ENCODE peak calls at places on chromosomes 6 and 20, in five cellular contexts. O, L, D, M and Q are unnamed samples.

GRCh38 chr6:1479095-1479494 is 89.7 kb downstream of the FOXF2 start:
- DNase-seq in M (no peak), L (no peak), O (no peak), D (no peak), Q (no peak)

GRCh38 chr6:121297699-121298098 is 36.6 kb downstream of the TBC1D32 start:
- DNase-seq in M (no peak), L (no peak), D (no peak), O (no peak), Q (no peak)

GRCh38 chr6:85166106-85166505 is 283.8 kb upstream of the NT5E start:
- DNase-seq in M (no peak), O (no peak), L (no peak), D (no peak), Q (no peak)

GRCh38 chr20:54475334-54476287 is at the start of gene DOK5:
- DNase-seq in M (no peak), L (no peak), D (no peak), O (no peak), Q (no peak)

GRCh38 chr6:157376241-157376640 is 4.7 kb upstream of the ZDHHC14 start:
- DNase-seq in M (no peak), O (no peak), D (no peak), L (no peak), Q (no peak)

GRCh38 chr6:23735151-23735550 is 390.9 kb upstream of the NRSN1 start:
- DNase-seq in M (no peak), D (no peak), L (no peak), O (no peak), Q (no peak)

GRCh38 chr6:1771324-1771723 is 161.6 kb downstream of the FOXC1 start:
- DNase-seq in O (no peak), L (no peak), D (no peak), M (no peak), Q (no peak)

GRCh38 chr6:16725145-16725864 is 36.0 kb downstream of the ATXN1 start:
- DNase-seq in L (no peak), O (no peak), M (no peak), D (no peak), Q (no peak)

GRCh38 chr20:44401770-44402390 is 46.4 kb downstream of the HNF4A start:
- DNase-seq in O (no peak), L (no peak), D (no peak), M (no peak), Q (no peak)
- TF ChIP-seq SRF in O (no peak), L (no peak), D (peak), M (no peak), Q (no peak)

GRCh38 chr6:32938494-32938893 is 2.3 kb downstream of the HLA-DMB start:
- DNase-seq in O (no peak), D (no peak), M (no peak), L (no peak), Q (no peak)

GRCh38 chr6:32942555-32942954 is 1.7 kb upstream of the HLA-DMB start:
- DNase-seq in O (no peak), M (no peak), L (no peak), D (no peak), Q (no peak)

GRCh38 chr6:32941412-32941784 is 570 bp upstream of the HLA-DMB start:
- DNase-seq in L (no peak), D (no peak), M (no peak), O (no peak), Q (peak)

GRCh38 chr6:32943864-32944263 is 3.0 kb upstream of the HLA-DMB start:
- DNase-seq in D (no peak), O (no peak), L (no peak), M (no peak), Q (no peak)

GRCh38 chr6:32940656-32941411 is at the start of gene HLA-DMB:
- DNase-seq in D (peak), O (peak), L (peak), M (no peak), Q (peak)
- TF ChIP-seq SRF in D (no peak), O (no peak), L (no peak), M (no peak), Q (no peak)

GRCh38 chr6:170444056-170444505 is 109.0 kb downstream of the PSMB1 start:
- DNase-seq in M (no peak), O (no peak), L (no peak), D (no peak), Q (no peak)
- TF ChIP-seq SRF in M (no peak), O (no peak), L (no peak), D (no peak), Q (no peak)

GRCh38 chr6:101397199-101397598 is 3.7 kb downstream of the GRIK2 start:
- DNase-seq in L (peak), D (peak), M (no peak), O (no peak), Q (no peak)
- TF ChIP-seq SRF in L (no peak), D (no peak), M (no peak), O (no peak), Q (no peak)

GRCh38 chr6:31609519-31610406 is 5.3 kb upstream of the AIF1 start:
- DNase-seq in M (no peak), O (no peak), D (no peak), L (no peak), Q (no peak)

GRCh38 chr6:31607317-31607716 is 7.7 kb upstream of the AIF1 start:
- DNase-seq in L (no peak), D (no peak), O (no peak), M (no peak), Q (no peak)

GRCh38 chr6:31614674-31615578 is at the start of gene AIF1:
- DNase-seq in O (no peak), M (no peak), D (peak), L (peak), Q (no peak)

GRCh38 chr6:31614075-31614619 is 887 bp upstream of the AIF1 start:
- DNase-seq in O (no peak), M (no peak), D (peak), L (no peak), Q (peak)

DNA sequence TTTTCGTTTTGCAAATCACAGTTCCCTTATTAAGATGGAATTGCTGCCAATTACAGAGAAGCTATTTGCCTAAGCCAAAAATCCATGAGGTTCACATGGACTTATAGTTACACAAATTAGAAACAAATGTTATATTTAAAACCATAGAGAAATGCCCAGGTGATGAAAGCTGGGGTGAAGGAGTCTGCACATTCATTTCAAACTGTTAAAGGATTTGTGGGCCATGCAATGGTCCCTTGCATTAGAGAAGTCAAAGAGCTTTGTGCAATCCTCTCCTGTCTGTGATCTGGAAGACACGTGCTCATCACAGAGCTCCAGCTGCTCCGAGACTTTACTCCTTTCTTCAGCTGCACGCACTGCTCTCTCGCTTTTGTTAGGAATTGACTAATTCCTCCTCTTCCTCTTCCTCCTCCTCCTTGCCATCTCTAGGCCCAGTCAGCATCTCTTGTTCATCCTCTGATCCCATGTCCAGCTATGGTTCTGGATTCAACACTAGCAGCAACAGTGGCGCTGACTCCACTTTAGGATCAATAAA is 4.1 kb upstream of the AIF1 start:
- DNase-seq in D (no peak), L (no peak), M (no peak), O (no peak), Q (no peak)
- TF ChIP-seq SRF in D (no peak), L (no peak), M (no peak), O (no peak), Q (no peak)

GRCh38 chr20:38073307-38074010 is 39.9 kb downstream of the RPRD1B start:
- DNase-seq in O (peak), L (peak), M (no peak), D (peak), Q (no peak)
- TF ChIP-seq SRF in O (no peak), L (no peak), M (no peak), D (no peak), Q (no peak)

DNA sequence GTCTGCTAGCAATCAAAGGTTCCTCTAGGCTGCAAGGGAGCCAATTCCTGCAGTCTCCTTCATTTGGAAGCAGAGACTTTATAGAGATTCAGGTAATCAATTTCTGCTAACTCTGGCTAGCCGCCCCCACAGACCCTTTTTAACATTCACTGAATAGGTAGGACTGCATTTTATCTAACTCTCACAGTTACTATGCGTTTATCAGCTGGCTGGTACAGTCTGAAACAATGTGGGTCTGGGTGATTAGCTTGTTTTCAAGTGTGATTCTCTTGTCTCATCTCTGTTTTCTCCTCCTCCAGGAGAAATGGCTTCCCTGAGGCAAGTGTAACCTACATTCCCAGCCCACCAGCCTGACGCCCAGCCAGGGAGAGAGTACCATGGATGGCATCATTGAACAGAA is 73.3 kb downstream of the SYNDIG1 start:
- DNase-seq in O (no peak), M (no peak), D (no peak), L (no peak), Q (no peak)
- TF ChIP-seq SRF in O (no peak), M (no peak), D (no peak), L (no peak), Q (no peak)

DNA sequence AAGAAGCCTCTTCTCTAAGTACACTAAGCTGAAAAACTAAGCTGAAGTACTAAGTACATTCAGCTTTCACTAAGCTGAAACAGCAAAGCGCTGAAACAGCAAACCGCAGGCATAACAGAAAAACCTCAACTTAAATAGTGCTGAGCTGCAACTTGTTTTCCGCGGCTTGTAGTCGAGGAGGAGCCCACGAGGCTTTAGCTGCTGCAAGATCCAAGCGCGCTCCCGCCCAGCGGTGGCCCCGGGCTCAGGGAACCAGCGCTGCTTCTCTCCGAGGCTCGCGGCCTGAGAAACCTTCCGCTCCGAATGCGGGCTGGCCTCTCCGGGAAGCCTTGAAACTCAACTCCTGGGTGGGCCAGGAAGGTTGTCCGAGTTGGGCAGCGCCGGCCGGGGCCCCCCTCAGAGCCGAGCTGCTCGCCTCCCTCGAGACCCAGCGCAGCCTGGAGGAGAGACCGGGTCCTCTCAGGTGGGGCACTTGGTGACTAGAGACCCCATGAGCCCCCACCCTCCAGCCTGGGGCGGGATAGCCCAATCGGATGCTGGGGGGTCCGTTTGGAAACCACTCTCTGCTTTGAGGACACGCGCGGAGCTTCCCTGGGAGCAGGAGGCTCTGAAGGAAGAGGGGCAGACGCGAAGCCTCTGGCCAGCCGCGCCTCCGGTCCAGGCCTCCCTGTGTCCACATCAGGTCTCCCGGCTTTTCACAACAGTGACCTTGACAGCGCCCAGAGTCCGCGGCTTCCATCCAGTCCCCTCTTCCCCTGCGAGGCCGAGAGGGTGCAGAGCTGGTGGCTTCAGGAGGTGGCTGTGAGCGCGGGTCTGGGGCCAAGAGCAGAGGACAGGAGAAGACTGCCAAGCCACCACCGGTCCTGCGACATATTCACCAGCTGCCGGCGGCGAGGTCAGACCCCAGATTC is 38.1 kb upstream of the HLA-E start:
- DNase-seq in M (no peak), L (no peak), O (no peak), D (peak), Q (peak)
- TF ChIP-seq SRF in M (no peak), L (no peak), O (no peak), D (no peak), Q (no peak)

GRCh38 chr6:33586108-33586640 is 6.1 kb upstream of the BAK1 start:
- DNase-seq in D (no peak), O (no peak), M (no peak), L (no peak), Q (no peak)

GRCh38 chr6:33581186-33581585 is 1.1 kb upstream of the BAK1 start:
- DNase-seq in O (no peak), D (no peak), L (no peak), M (no peak), Q (no peak)

GRCh38 chr6:33585403-33586107 is 5.5 kb upstream of the BAK1 start:
- DNase-seq in L (peak), D (peak), O (peak), M (no peak), Q (peak)

GRCh38 chr6:33584700-33585402 is 4.8 kb upstream of the BAK1 start:
- DNase-seq in D (no peak), O (no peak), M (no peak), L (no peak), Q (no peak)

DNA sequence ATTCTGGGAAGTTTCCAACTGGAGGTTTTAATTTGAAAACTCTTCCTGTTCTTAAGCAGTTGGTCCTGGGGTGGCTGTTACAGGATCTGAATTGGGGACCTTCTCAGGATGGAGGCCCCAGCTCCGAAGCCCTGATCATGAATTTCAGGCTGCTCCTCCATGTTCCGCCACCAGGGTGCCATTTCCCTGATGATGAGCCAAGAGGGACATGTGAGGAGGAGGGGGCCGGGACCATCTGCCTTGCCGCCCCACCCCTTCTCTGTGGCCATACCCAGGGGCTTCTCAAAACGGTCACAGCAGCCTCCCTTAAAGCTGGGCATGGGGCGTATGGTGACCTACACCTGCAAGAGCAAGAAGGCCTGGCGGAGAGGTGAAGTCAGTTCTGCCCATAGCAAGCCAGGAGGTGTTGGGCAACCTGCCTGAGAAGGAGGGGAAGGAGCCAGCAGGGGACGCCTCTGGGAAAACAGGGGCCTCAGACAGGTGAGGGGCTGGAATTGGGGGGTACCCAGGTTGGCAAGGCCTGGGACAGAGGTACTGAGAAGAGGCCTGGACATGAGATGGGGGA is 3.6 kb upstream of the BAK1 start:
- DNase-seq in O (no peak), L (peak), M (no peak), D (peak), Q (no peak)
- TF ChIP-seq SRF in O (no peak), L (no peak), M (no peak), D (no peak), Q (no peak)